ENCODE peak calls at places on chromosomes 13 and 19, in five cellular contexts. A, B, C, O and R are unnamed samples.
A peak's percentile ranks its signal among the peaks of the same experiment; 100 is the strongest.

GRCh38 chr13:99935772-99936171 is 35.8 kb downstream of the ZIC5 start:
- DNase-seq in A (no peak), B (no peak), C (no peak), O (no peak), R (no peak)

GRCh38 chr13:76425930-76426329 is 460.3 kb downstream of the KCTD12 start:
- DNase-seq in A (no peak), B (no peak), C (no peak), O (peak; percentile 93), R (no peak)

GRCh38 chr13:94608586-94608985 is 6.9 kb downstream of the GPR180 start:
- DNase-seq in A (no peak), B (no peak), C (no peak), O (no peak), R (no peak)

GRCh38 chr13:49357694-49358093 is 86.2 kb downstream of the CAB39L start:
- DNase-seq in A (no peak), B (no peak), C (no peak), O (peak; percentile 77), R (no peak)

GRCh38 chr13:99310382-99311031 is 3.3 kb upstream of the GPR183 start:
- DNase-seq in A (no peak), B (no peak), C (no peak), O (peak; percentile 82), R (no peak)

GRCh38 chr13:98459721-98460370 is 117.1 kb downstream of the STK24 start:
- DNase-seq in A (no peak), B (no peak), C (no peak), O (no peak), R (no peak)

GRCh38 chr13:101451641-101452040 is 834 bp upstream of the ITGBL1 start:
- DNase-seq in A (no peak), B (no peak), C (no peak), O (no peak), R (no peak)

GRCh38 chr19:44891016-44891882 is at the start of gene TOMM40:
- DNase-seq in A (no peak), B (no peak), C (no peak), O (peak; percentile 100), R (no peak)

GRCh38 chr19:35262101-35262761 is 6.5 kb upstream of the USF2 start:
- DNase-seq in A (peak; percentile 56), B (no peak), C (no peak), O (no peak), R (no peak)